ENCODE peak calls at places on chromosomes 5 and 9, in ten cellular contexts. Y is colonic mucosa; P is body of pancreas; V is right atrium auricular region; T is CD8-positive, alpha-beta T cell; L is HCT116; D is PC-3; Z is IMR-90; F is CD8-positive, alpha-beta memory T cell; J is heart left ventricle. E is an unnamed sample.
A peak's percentile ranks its signal among the peaks of the same experiment; 100 is the strongest.

GRCh38 chr9:135780086-135780485 is 78.1 kb downstream of the KCNT1 start:
- DNase-seq in F (no peak), P (no peak), V (no peak), T (no peak), Z (no peak), L (no peak), J (no peak), Y (no peak), D (no peak), E (no peak)

GRCh38 chr9:121285835-121286687 is 18.1 kb downstream of the GSN start:
- DNase-seq in P (peak; percentile 58), J (peak; percentile 83), D (no peak), L (peak; percentile 64), Z (peak; percentile 56), Y (peak; percentile 64), V (peak; percentile 93), T (no peak), F (no peak), E (no peak)

GRCh38 chr9:71270554-71270953 is 149.1 kb upstream of the TRPM3 start:
- DNase-seq in V (no peak), P (no peak), J (no peak), F (no peak), L (no peak), D (peak; percentile 47), Y (no peak), Z (no peak), T (no peak), E (no peak)

GRCh38 chr5:57246426-57246825 is 72.6 kb downstream of the GPBP1 start:
- DNase-seq in J (no peak), P (no peak), L (no peak), Y (no peak), D (no peak), Z (no peak), T (no peak), F (peak; percentile 48), V (no peak), E (no peak)

GRCh38 chr9:134231330-134231745 is 67.0 kb upstream of the RNU6ATAC start:
- DNase-seq in T (peak; percentile 4), L (no peak), Z (no peak), P (peak; percentile 36), J (no peak), F (no peak), D (no peak), V (no peak), Y (no peak), E (no peak)

GRCh38 chr5:173864126-173865075 is 23.7 kb upstream of the CPEB4 start:
- DNase-seq in J (no peak), V (no peak), T (no peak), F (no peak), Z (no peak), Y (peak; percentile 69), P (peak; percentile 52), D (no peak), L (no peak), E (peak; percentile 52)

GRCh38 chr9:17761984-17762676 is 183.3 kb downstream of the SH3GL2 start:
- DNase-seq in D (no peak), J (no peak), L (no peak), F (no peak), V (no peak), Y (no peak), Z (no peak), P (no peak), T (no peak), E (no peak)

GRCh38 chr9:114369567-114370240 is 18.1 kb downstream of the AKNA start:
- DNase-seq in P (no peak), D (no peak), J (no peak), T (peak; percentile 61), V (no peak), Z (no peak), L (no peak), Y (no peak), F (peak; percentile 80), E (no peak)

DNA sequence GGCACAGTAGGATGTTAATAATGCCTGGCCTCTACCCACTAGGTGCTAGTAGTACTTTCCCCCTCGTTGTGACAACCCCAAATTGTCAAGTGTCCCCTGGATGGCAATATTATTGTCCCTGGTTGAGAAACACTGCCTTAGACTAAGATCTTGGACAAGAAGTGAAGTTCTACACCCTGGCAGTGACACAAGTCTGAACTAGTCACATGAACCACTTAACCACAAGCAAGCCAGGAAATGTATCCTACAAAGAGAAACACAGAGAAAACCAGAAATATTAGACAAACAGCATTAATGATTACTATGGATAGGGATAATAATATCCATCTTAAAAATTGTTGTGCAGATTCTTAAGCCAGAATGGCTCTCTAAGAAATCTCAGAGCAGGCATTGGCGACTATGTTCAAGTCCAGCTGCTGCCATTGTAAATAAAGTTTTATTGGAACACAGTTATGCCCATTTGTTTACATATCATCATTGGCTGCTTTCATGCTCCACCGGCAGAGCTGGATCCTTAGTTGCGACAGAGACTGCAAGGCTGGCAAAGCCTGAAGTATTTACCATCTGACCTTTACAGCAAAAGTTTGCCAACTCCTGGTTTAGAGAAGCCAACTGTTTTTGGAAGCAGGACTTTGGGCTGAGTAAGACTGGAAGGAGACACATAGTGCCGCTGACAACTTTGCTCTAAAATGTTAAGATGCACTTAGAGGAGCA is 80.8 kb downstream of the NTRK2 start:
- DNase-seq in Z (no peak), J (no peak), Y (no peak), P (no peak), D (no peak), L (no peak), F (no peak), T (no peak), V (no peak), E (no peak)
- H3K4me1 ChIP-seq in Z (peaks cover 1% of the 10 kb centered on the region), J (no peaks in the 10 kb centered on the region), Y (no peaks in the 10 kb centered on the region), P (no peaks in the 10 kb centered on the region), D (no peaks in the 10 kb centered on the region), L (no peaks in the 10 kb centered on the region), F (no peaks in the 10 kb centered on the region), T (no peaks in the 10 kb centered on the region), V (peaks cover 16% of the 10 kb centered on the region), E (no peaks in the 10 kb centered on the region)

DNA sequence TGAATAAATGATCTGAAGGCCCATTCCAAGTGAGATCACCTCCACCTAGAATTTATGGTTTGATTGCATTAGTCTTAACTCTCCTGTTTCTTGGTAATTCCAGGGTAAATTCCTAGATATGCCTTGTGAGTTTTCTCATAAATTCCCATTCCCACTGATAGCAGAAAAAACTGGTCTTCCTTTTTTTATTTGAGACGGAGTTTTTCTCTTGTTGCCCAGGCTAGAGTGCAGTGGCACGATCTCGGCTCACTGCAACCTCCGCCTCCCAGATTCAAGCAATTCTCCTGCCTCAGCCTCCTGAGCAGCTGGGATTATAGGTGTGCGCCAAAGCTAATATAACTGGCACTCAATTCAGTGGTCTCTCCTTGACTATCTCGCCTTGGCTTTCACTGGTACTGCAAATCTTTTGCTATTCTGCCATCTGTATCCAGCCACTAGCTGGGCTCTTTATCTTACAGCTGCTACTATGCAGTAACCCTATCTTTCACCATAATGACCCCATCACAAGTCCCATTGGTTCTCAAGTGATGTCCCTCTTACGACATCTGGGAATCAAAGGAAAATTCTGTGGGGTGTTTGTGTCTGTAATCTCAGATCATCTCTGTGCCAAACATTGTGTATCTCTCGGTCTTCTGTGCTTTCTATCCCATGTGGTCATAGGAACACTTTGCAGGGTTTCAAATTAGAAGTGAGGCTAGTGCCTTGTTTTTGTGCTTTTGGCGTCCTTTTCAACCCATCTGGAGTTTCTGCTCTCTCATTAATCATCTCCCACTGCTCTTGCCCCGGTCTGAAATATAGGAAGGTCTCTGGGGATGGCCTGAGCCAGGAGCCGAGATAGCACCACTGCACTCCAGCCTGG is 14.4 kb downstream of the HNRNPK start:
- DNase-seq in Z (peak; percentile 43), F (no peak), J (no peak), V (no peak), D (no peak), Y (no peak), L (no peak), P (no peak), T (no peak), E (peak; percentile 14)
- H3K27ac ChIP-seq in Z (no peak overlapping the region), F (no peak overlapping the region), J (no peak overlapping the region), V (no peak overlapping the region), D (no peak overlapping the region), Y (no peak overlapping the region), L (no peak overlapping the region), P (no peak overlapping the region), T (no peak overlapping the region), E (no peak overlapping the region)

GRCh38 chr5:132143148-132143547 is 69.6 kb downstream of the CSF2 start:
- DNase-seq in V (no peak), D (no peak), P (no peak), L (no peak), Z (no peak), T (no peak), Y (no peak), J (no peak), F (no peak), E (no peak)

GRCh38 chr5:132138260-132138659 is 64.7 kb downstream of the CSF2 start:
- DNase-seq in D (no peak), Y (no peak), P (no peak), Z (peak; percentile 67), L (no peak), T (no peak), J (no peak), V (no peak), F (no peak), E (no peak)

GRCh38 chr5:132136906-132137305 is 63.3 kb downstream of the CSF2 start:
- DNase-seq in T (no peak), F (no peak), Z (peak; percentile 88), V (no peak), P (no peak), D (peak; percentile 54), Y (no peak), J (no peak), L (no peak), E (no peak)

GRCh38 chr5:132147663-132148062 is 74.1 kb downstream of the CSF2 start:
- DNase-seq in Y (no peak), F (no peak), D (no peak), T (no peak), Z (no peak), P (no peak), V (no peak), L (no peak), J (no peak), E (no peak)

GRCh38 chr5:132142459-132142858 is 68.9 kb downstream of the CSF2 start:
- DNase-seq in T (no peak), V (no peak), Y (no peak), L (no peak), F (no peak), P (no peak), J (no peak), D (no peak), Z (no peak), E (no peak)
- H3K4me1 ChIP-seq in T (no peaks in the 10 kb centered on the region), V (no peaks in the 10 kb centered on the region), Y (no peaks in the 10 kb centered on the region), L (no peaks in the 10 kb centered on the region), F (no peaks in the 10 kb centered on the region), P (no peaks in the 10 kb centered on the region), J (no peaks in the 10 kb centered on the region), D (no peaks in the 10 kb centered on the region), Z (no peaks in the 10 kb centered on the region), E (no peaks in the 10 kb centered on the region)

GRCh38 chr5:8059337-8059736 is 190.4 kb downstream of the MTRR start:
- DNase-seq in J (no peak), P (no peak), T (no peak), Y (no peak), L (no peak), D (no peak), Z (no peak), F (no peak), V (no peak), E (no peak)

GRCh38 chr5:8057764-8058163 is 188.8 kb downstream of the MTRR start:
- DNase-seq in P (no peak), J (no peak), D (peak; percentile 25), L (no peak), Z (peak; percentile 56), T (no peak), F (no peak), Y (no peak), V (no peak), E (no peak)

GRCh38 chr5:8060235-8061139 is 191.5 kb downstream of the MTRR start:
- DNase-seq in Z (no peak), F (no peak), V (no peak), L (no peak), J (no peak), D (no peak), Y (no peak), T (no peak), P (no peak), E (no peak)

GRCh38 chr5:8058626-8059180 is 189.8 kb downstream of the MTRR start:
- DNase-seq in L (no peak), P (no peak), Y (no peak), D (no peak), J (no peak), V (no peak), T (no peak), F (no peak), Z (no peak), E (no peak)

DNA sequence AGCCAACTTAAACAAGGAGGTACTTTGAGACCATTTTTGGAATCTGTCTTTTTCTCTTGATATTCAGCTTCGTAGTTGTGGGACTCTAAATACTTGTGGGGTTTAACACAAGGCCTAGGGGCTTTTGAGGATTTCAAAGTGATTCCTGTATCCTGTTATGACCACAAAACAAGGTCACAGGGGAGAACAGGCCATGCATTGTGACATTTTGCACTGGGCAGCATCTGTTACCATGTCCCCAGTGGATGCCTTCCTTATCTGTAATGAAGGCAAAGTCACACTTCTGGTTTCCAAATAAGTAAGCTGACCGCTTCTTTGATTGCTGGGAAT is 192.2 kb downstream of the MTRR start:
- DNase-seq in P (no peak), Z (no peak), D (no peak), V (no peak), T (no peak), F (no peak), L (no peak), J (no peak), Y (no peak), E (no peak)
- H3K27ac ChIP-seq in P (no peak overlapping the region), Z (no peak overlapping the region), D (no peak overlapping the region), V (no peak overlapping the region), T (no peak overlapping the region), F (no peak overlapping the region), L (no peak overlapping the region), J (no peak overlapping the region), Y (no peak overlapping the region), E (no peak overlapping the region)